ENCODE peak calls at places on chromosome 7, in nine cellular contexts. G is AG08396; V is IMR-90; N is HFFc6; L is tibial artery; Q is anterior cingulate cortex; M is D341Med; I is GM03348; B is stimulated activated CD4-positive, alpha-beta T cell treated with anti-CD3 and anti-CD28 coated beads, TNF-alpha, amount 100 ng/mL, for 4 hours. J is an unnamed sample.

GRCh38 chr7:34622771-34623250 is 35.2 kb upstream of the NPSR1 start:
- DNase-seq in V (no peak), I (no peak), N (no peak), G (no peak), L (no peak), M (no peak), B (no peak), Q (no peak), J (no peak)

GRCh38 chr7:146826338-146826737 is 709.7 kb downstream of the CNTNAP2 start:
- DNase-seq in B (no peak), G (no peak), N (no peak), I (no peak), Q (no peak), L (no peak), V (no peak), M (no peak), J (no peak)

GRCh38 chr7:832292-832967 is at the start of gene SUN1:
- DNase-seq in M (no peak), V (peak; percentile 88), N (peak; percentile 70), B (no peak), L (no peak), Q (no peak), G (peak; percentile 65), I (peak; percentile 42), J (no peak)

GRCh38 chr7:17033245-17033644 is 151.5 kb upstream of the AGR3 start:
- DNase-seq in V (no peak), B (no peak), G (no peak), M (no peak), N (no peak), I (no peak), L (no peak), Q (no peak), J (no peak)

GRCh38 chr7:26237035-26237807 is 35.7 kb downstream of the CBX3 start:
- DNase-seq in B (no peak), L (no peak), V (no peak), Q (no peak), I (no peak), N (no peak), G (no peak), M (no peak), J (no peak)

GRCh38 chr7:107687656-107688055 is 27.0 kb downstream of the SLC26A4 start:
- DNase-seq in M (no peak), N (peak; percentile 4), B (no peak), I (peak; percentile 9), Q (no peak), G (no peak), V (peak; percentile 51), L (no peak), J (no peak)

GRCh38 chr7:36186841-36187240 is 33.8 kb downstream of the EEPD1 start:
- DNase-seq in G (no peak), V (peak; percentile 50), L (no peak), Q (no peak), I (no peak), N (no peak), B (no peak), M (no peak), J (no peak)

GRCh38 chr7:155254018-155254417 is 43.7 kb upstream of the INSIG1 start:
- DNase-seq in B (no peak), V (no peak), N (no peak), G (no peak), L (no peak), M (no peak), Q (no peak), I (no peak), J (no peak)

GRCh38 chr7:81449105-81449504 is 320.7 kb downstream of the HGF start:
- DNase-seq in B (no peak), V (no peak), Q (no peak), G (no peak), L (no peak), M (no peak), I (no peak), N (no peak), J (no peak)

GRCh38 chr7:130733866-130734524 is at the start of gene KLF14:
- DNase-seq in N (no peak), V (no peak), G (peak; percentile 49), M (peak; percentile 84), I (peak; percentile 76), Q (no peak), L (no peak), B (peak; percentile 23), J (peak; percentile 2)

GRCh38 chr7:41207141-41207540 is 495.7 kb downstream of the INHBA start:
- DNase-seq in B (no peak), I (no peak), L (no peak), N (no peak), M (no peak), V (no peak), Q (no peak), G (no peak), J (no peak)

GRCh38 chr7:151552352-151553028 is 32.8 kb upstream of the RHEB start:
- DNase-seq in M (no peak), L (no peak), I (no peak), V (no peak), N (no peak), B (no peak), G (no peak), Q (no peak), J (peak; percentile 16)

GRCh38 chr7:109844362-109844761 is 1246.6 kb upstream of the LRRN3 start:
- DNase-seq in V (peak; percentile 14), M (peak; percentile 33), L (no peak), I (no peak), Q (no peak), G (no peak), N (peak; percentile 22), B (no peak), J (no peak)

GRCh38 chr7:87398441-87398840 is 53.0 kb downstream of the CROT start:
- DNase-seq in I (peak; percentile 55), B (no peak), Q (no peak), L (no peak), G (peak; percentile 24), V (peak; percentile 79), N (peak; percentile 69), M (no peak), J (no peak)

GRCh38 chr7:24580283-24580946 is 7.2 kb downstream of the PALS2 start:
- DNase-seq in B (no peak), I (no peak), G (no peak), L (no peak), V (peak; percentile 48), Q (no peak), M (no peak), N (no peak), J (no peak)

GRCh38 chr7:80583901-80584300 is 54.5 kb upstream of the CD36 start:
- DNase-seq in M (no peak), L (no peak), V (peak; percentile 33), I (no peak), B (no peak), Q (no peak), G (no peak), N (no peak), J (no peak)

GRCh38 chr7:6385110-6385792 is 62.5 kb downstream of the DAGLB start:
- DNase-seq in B (no peak), V (peak; percentile 97), I (peak; percentile 82), L (no peak), Q (no peak), N (peak; percentile 93), G (peak; percentile 73), M (no peak), J (no peak)

GRCh38 chr7:78528964-78529363 is 730.4 kb downstream of the PHTF2 start:
- DNase-seq in N (no peak), I (no peak), B (no peak), M (no peak), G (no peak), Q (no peak), V (peak; percentile 4), L (no peak), J (no peak)

GRCh38 chr7:5755704-5756131 is 25.7 kb downstream of the RNF216 start:
- DNase-seq in L (no peak), G (peak; percentile 59), I (peak; percentile 69), V (peak; percentile 80), M (no peak), Q (no peak), N (peak; percentile 47), B (no peak), J (no peak)

J was measured in hypothalamus.